ENCODE peak calls at places on chromosomes 12 and 14, in nine cellular contexts. One of them, this sample, is unnamed.

GRCh38 chr12:11812558-11813421 is 163.3 kb downstream of the ETV6 start:
- DNase-seq in AML-193: no peak
- DNase-seq in activated T-helper 9 cell treated with anti-CD3 and anti-CD28 coated beads, Interleukin-2, amount 50 U/mL, for 16 hours: no peak
- DNase-seq in T-helper 2 cell: no peak
- DNase-seq in ovary: no peak
- DNase-seq in GM04503: no peak
- DNase-seq in sigmoid colon: no peak
- DNase-seq in fibroblast of the conjunctiva: no peak
- DNase-seq in T-cell: no peak
- DNase-seq in this sample: peak

GRCh38 chr12:111757361-111758119 is 9.2 kb upstream of the ALDH2 start:
- DNase-seq in sigmoid colon: peak
- DNase-seq in T-helper 2 cell: no peak
- DNase-seq in T-cell: no peak
- DNase-seq in AML-193: peak
- DNase-seq in ovary: no peak
- DNase-seq in activated T-helper 9 cell treated with anti-CD3 and anti-CD28 coated beads, Interleukin-2, amount 50 U/mL, for 16 hours: no peak
- DNase-seq in GM04503: no peak
- DNase-seq in fibroblast of the conjunctiva: no peak
- DNase-seq in this sample: no peak

GRCh38 chr14:60758875-60759274 is 24.3 kb downstream of the MNAT1 start:
- DNase-seq in GM04503: no peak
- DNase-seq in ovary: no peak
- DNase-seq in T-helper 2 cell: no peak
- DNase-seq in T-cell: no peak
- DNase-seq in activated T-helper 9 cell treated with anti-CD3 and anti-CD28 coated beads, Interleukin-2, amount 50 U/mL, for 16 hours: no peak
- DNase-seq in AML-193: no peak
- DNase-seq in sigmoid colon: no peak
- DNase-seq in fibroblast of the conjunctiva: no peak
- DNase-seq in this sample: peak

GRCh38 chr14:29906256-29906885 is 21.3 kb downstream of the PRKD1 start:
- DNase-seq in activated T-helper 9 cell treated with anti-CD3 and anti-CD28 coated beads, Interleukin-2, amount 50 U/mL, for 16 hours: no peak
- DNase-seq in AML-193: no peak
- DNase-seq in sigmoid colon: no peak
- DNase-seq in fibroblast of the conjunctiva: no peak
- DNase-seq in ovary: no peak
- DNase-seq in T-cell: no peak
- DNase-seq in T-helper 2 cell: no peak
- DNase-seq in GM04503: no peak
- DNase-seq in this sample: peak

GRCh38 chr12:59372971-59373370 is 222.9 kb upstream of the SLC16A7 start:
- DNase-seq in fibroblast of the conjunctiva: no peak
- DNase-seq in GM04503: no peak
- DNase-seq in T-helper 2 cell: no peak
- DNase-seq in AML-193: no peak
- DNase-seq in T-cell: no peak
- DNase-seq in sigmoid colon: no peak
- DNase-seq in activated T-helper 9 cell treated with anti-CD3 and anti-CD28 coated beads, Interleukin-2, amount 50 U/mL, for 16 hours: no peak
- DNase-seq in ovary: no peak
- DNase-seq in this sample: no peak

GRCh38 chr12:29957835-29958234 is 174.1 kb upstream of the TMTC1 start:
- DNase-seq in activated T-helper 9 cell treated with anti-CD3 and anti-CD28 coated beads, Interleukin-2, amount 50 U/mL, for 16 hours: no peak
- DNase-seq in T-cell: no peak
- DNase-seq in AML-193: no peak
- DNase-seq in sigmoid colon: no peak
- DNase-seq in ovary: no peak
- DNase-seq in GM04503: no peak
- DNase-seq in fibroblast of the conjunctiva: no peak
- DNase-seq in T-helper 2 cell: no peak
- DNase-seq in this sample: no peak

GRCh38 chr12:71854594-71854993 is 15.0 kb downstream of the TBC1D15 start:
- DNase-seq in T-helper 2 cell: no peak
- DNase-seq in sigmoid colon: no peak
- DNase-seq in GM04503: no peak
- DNase-seq in AML-193: no peak
- DNase-seq in T-cell: no peak
- DNase-seq in activated T-helper 9 cell treated with anti-CD3 and anti-CD28 coated beads, Interleukin-2, amount 50 U/mL, for 16 hours: no peak
- DNase-seq in fibroblast of the conjunctiva: no peak
- DNase-seq in ovary: no peak
- DNase-seq in this sample: no peak

GRCh38 chr12:61490732-61491498 is 769.3 kb upstream of the USP15 start:
- DNase-seq in fibroblast of the conjunctiva: no peak
- DNase-seq in T-cell: no peak
- DNase-seq in activated T-helper 9 cell treated with anti-CD3 and anti-CD28 coated beads, Interleukin-2, amount 50 U/mL, for 16 hours: no peak
- DNase-seq in T-helper 2 cell: no peak
- DNase-seq in AML-193: no peak
- DNase-seq in GM04503: no peak
- DNase-seq in ovary: no peak
- DNase-seq in sigmoid colon: no peak
- DNase-seq in this sample: no peak

GRCh38 chr12:77116277-77116676 is 50.9 kb upstream of the E2F7 start:
- DNase-seq in GM04503: no peak
- DNase-seq in ovary: no peak
- DNase-seq in AML-193: no peak
- DNase-seq in T-helper 2 cell: no peak
- DNase-seq in fibroblast of the conjunctiva: no peak
- DNase-seq in T-cell: no peak
- DNase-seq in sigmoid colon: no peak
- DNase-seq in activated T-helper 9 cell treated with anti-CD3 and anti-CD28 coated beads, Interleukin-2, amount 50 U/mL, for 16 hours: no peak
- DNase-seq in this sample: no peak

GRCh38 chr14:37145395-37145794 is 27.0 kb downstream of the SLC25A21 start:
- DNase-seq in activated T-helper 9 cell treated with anti-CD3 and anti-CD28 coated beads, Interleukin-2, amount 50 U/mL, for 16 hours: no peak
- DNase-seq in T-cell: no peak
- DNase-seq in T-helper 2 cell: no peak
- DNase-seq in GM04503: no peak
- DNase-seq in sigmoid colon: no peak
- DNase-seq in ovary: no peak
- DNase-seq in fibroblast of the conjunctiva: no peak
- DNase-seq in AML-193: no peak
- DNase-seq in this sample: no peak

GRCh38 chr12:96985515-96986362 is 78.7 kb downstream of the NEDD1 start:
- DNase-seq in ovary: no peak
- DNase-seq in activated T-helper 9 cell treated with anti-CD3 and anti-CD28 coated beads, Interleukin-2, amount 50 U/mL, for 16 hours: peak
- DNase-seq in GM04503: no peak
- DNase-seq in sigmoid colon: no peak
- DNase-seq in AML-193: no peak
- DNase-seq in T-cell: peak
- DNase-seq in fibroblast of the conjunctiva: no peak
- DNase-seq in T-helper 2 cell: peak
- DNase-seq in this sample: peak

GRCh38 chr14:37974421-37974820 is 233.3 kb upstream of the SSTR1 start:
- DNase-seq in fibroblast of the conjunctiva: no peak
- DNase-seq in T-helper 2 cell: no peak
- DNase-seq in sigmoid colon: no peak
- DNase-seq in GM04503: no peak
- DNase-seq in activated T-helper 9 cell treated with anti-CD3 and anti-CD28 coated beads, Interleukin-2, amount 50 U/mL, for 16 hours: no peak
- DNase-seq in AML-193: no peak
- DNase-seq in ovary: no peak
- DNase-seq in T-cell: no peak
- DNase-seq in this sample: no peak

GRCh38 chr14:99522934-99523660 is 41.9 kb downstream of the CCNK start:
- DNase-seq in T-helper 2 cell: no peak
- DNase-seq in fibroblast of the conjunctiva: no peak
- DNase-seq in ovary: peak
- DNase-seq in T-cell: no peak
- DNase-seq in AML-193: no peak
- DNase-seq in activated T-helper 9 cell treated with anti-CD3 and anti-CD28 coated beads, Interleukin-2, amount 50 U/mL, for 16 hours: no peak
- DNase-seq in GM04503: no peak
- DNase-seq in sigmoid colon: no peak
- DNase-seq in this sample: no peak

GRCh38 chr14:34966413-34966812 is 16.4 kb upstream of the SRP54 start:
- DNase-seq in activated T-helper 9 cell treated with anti-CD3 and anti-CD28 coated beads, Interleukin-2, amount 50 U/mL, for 16 hours: no peak
- DNase-seq in AML-193: no peak
- DNase-seq in GM04503: no peak
- DNase-seq in ovary: no peak
- DNase-seq in T-helper 2 cell: no peak
- DNase-seq in fibroblast of the conjunctiva: no peak
- DNase-seq in T-cell: no peak
- DNase-seq in sigmoid colon: no peak
- DNase-seq in this sample: no peak

GRCh38 chr12:95789126-95790024 is 1.2 kb downstream of the NTN4 start:
- DNase-seq in T-cell: no peak
- DNase-seq in AML-193: no peak
- DNase-seq in ovary: peak
- DNase-seq in activated T-helper 9 cell treated with anti-CD3 and anti-CD28 coated beads, Interleukin-2, amount 50 U/mL, for 16 hours: no peak
- DNase-seq in GM04503: no peak
- DNase-seq in sigmoid colon: no peak
- DNase-seq in T-helper 2 cell: no peak
- DNase-seq in fibroblast of the conjunctiva: no peak
- DNase-seq in this sample: no peak

GRCh38 chr12:52090291-52090690 is 10.8 kb downstream of the SMIM41 start:
- DNase-seq in ovary: no peak
- DNase-seq in sigmoid colon: no peak
- DNase-seq in GM04503: no peak
- DNase-seq in T-cell: no peak
- DNase-seq in fibroblast of the conjunctiva: no peak
- DNase-seq in T-helper 2 cell: no peak
- DNase-seq in activated T-helper 9 cell treated with anti-CD3 and anti-CD28 coated beads, Interleukin-2, amount 50 U/mL, for 16 hours: no peak
- DNase-seq in AML-193: no peak
- DNase-seq in this sample: no peak

GRCh38 chr14:93185333-93185688 is 194 bp downstream of the LYSET start:
- DNase-seq in AML-193: no peak
- DNase-seq in activated T-helper 9 cell treated with anti-CD3 and anti-CD28 coated beads, Interleukin-2, amount 50 U/mL, for 16 hours: no peak
- DNase-seq in ovary: no peak
- DNase-seq in T-cell: no peak
- DNase-seq in sigmoid colon: no peak
- DNase-seq in fibroblast of the conjunctiva: no peak
- DNase-seq in T-helper 2 cell: no peak
- DNase-seq in GM04503: no peak
- DNase-seq in this sample: no peak

GRCh38 chr14:61950340-61950739 is 188.1 kb downstream of the SNAPC1 start:
- DNase-seq in ovary: no peak
- DNase-seq in AML-193: no peak
- DNase-seq in GM04503: no peak
- DNase-seq in activated T-helper 9 cell treated with anti-CD3 and anti-CD28 coated beads, Interleukin-2, amount 50 U/mL, for 16 hours: no peak
- DNase-seq in sigmoid colon: no peak
- DNase-seq in T-cell: no peak
- DNase-seq in T-helper 2 cell: no peak
- DNase-seq in fibroblast of the conjunctiva: no peak
- DNase-seq in this sample: no peak

GRCh38 chr14:65016461-65016860 is 29.8 kb downstream of the FNTB start:
- DNase-seq in AML-193: no peak
- DNase-seq in GM04503: no peak
- DNase-seq in T-helper 2 cell: no peak
- DNase-seq in T-cell: no peak
- DNase-seq in ovary: no peak
- DNase-seq in sigmoid colon: no peak
- DNase-seq in fibroblast of the conjunctiva: no peak
- DNase-seq in activated T-helper 9 cell treated with anti-CD3 and anti-CD28 coated beads, Interleukin-2, amount 50 U/mL, for 16 hours: no peak
- DNase-seq in this sample: no peak

GRCh38 chr14:79337761-79338160 is 873.5 kb downstream of the DIO2 start:
- DNase-seq in T-helper 2 cell: no peak
- DNase-seq in ovary: no peak
- DNase-seq in activated T-helper 9 cell treated with anti-CD3 and anti-CD28 coated beads, Interleukin-2, amount 50 U/mL, for 16 hours: no peak
- DNase-seq in GM04503: no peak
- DNase-seq in T-cell: no peak
- DNase-seq in sigmoid colon: no peak
- DNase-seq in fibroblast of the conjunctiva: no peak
- DNase-seq in AML-193: no peak
- DNase-seq in this sample: no peak

This sample was measured in NCI-H2029.